ENCODE peak calls at places on chromosomes 7 and 10, in six cellular contexts. L is HepG2, V is H1, D is GM12892, N is K562, M is GM12878. X is an unnamed sample.
A peak's percentile ranks its signal among the peaks of the same experiment; 100 is the strongest.

GRCh38 chr7:119028736-119029135 is 804.2 kb downstream of the ANKRD7 start:
- DNase-seq in L (no peak), V (no peak), D (no peak), N (no peak), M (no peak), X (no peak)

GRCh38 chr7:43639858-43640491 is 57.1 kb downstream of the STK17A start:
- DNase-seq in L (peak; percentile 98), V (no peak), D (no peak), N (no peak), M (no peak), X (no peak)

GRCh38 chr10:7667262-7668141 is 736 bp upstream of the ITIH5 start:
- DNase-seq in L (peak; percentile 10), V (no peak), D (no peak), N (peak; percentile 43), M (no peak), X (no peak)

GRCh38 chr10:129621694-129622093 is 154.7 kb downstream of the MGMT start:
- DNase-seq in L (no peak), V (no peak), D (no peak), N (no peak), M (no peak), X (no peak)

GRCh38 chr7:150788474-150789269 is 11.5 kb downstream of the TMEM176B start:
- DNase-seq in L (no peak), V (no peak), D (no peak), N (no peak), M (no peak), X (no peak)

GRCh38 chr10:5556576-5556975 is 31.8 kb downstream of the CALML3 start:
- DNase-seq in L (no peak), V (no peak), D (no peak), N (no peak), M (no peak), X (no peak)

GRCh38 chr7:73668103-73668937 is 689 bp downstream of the VPS37D start:
- DNase-seq in L (no peak), V (no peak), D (no peak), N (peak; percentile 66), M (no peak), X (no peak)

GRCh38 chr7:7962851-7963250 is 5.7 kb upstream of the GLCCI1 start:
- DNase-seq in L (no peak), V (no peak), D (no peak), N (no peak), M (no peak), X (no peak)

GRCh38 chr10:122051609-122052385 is 62.8 kb downstream of the TACC2 start:
- DNase-seq in L (peak; percentile 70), V (no peak), D (no peak), N (peak; percentile 11), M (no peak), X (no peak)

GRCh38 chr7:23570592-23571200 is 26.5 kb upstream of the CCDC126 start:
- DNase-seq in L (peak; percentile 62), V (peak; percentile 58), D (peak; percentile 46), N (peak; percentile 66), M (peak; percentile 60), X (peak; percentile 53)

GRCh38 chr10:122176232-122176865 is 94.7 kb upstream of the BTBD16 start:
- DNase-seq in L (peak; percentile 92), V (no peak), D (no peak), N (no peak), M (no peak), X (no peak)

GRCh38 chr10:133165556-133166503 is 5.8 kb downstream of the KNDC1 start:
- DNase-seq in L (no peak), V (no peak), D (no peak), N (no peak), M (no peak), X (no peak)

GRCh38 chr7:132276986-132277716 is 299.1 kb downstream of the PLXNA4 start:
- DNase-seq in L (no peak), V (no peak), D (no peak), N (no peak), M (no peak), X (no peak)

GRCh38 chr7:88329532-88330463 is 23.1 kb upstream of the STEAP4 start:
- DNase-seq in L (no peak), V (no peak), D (no peak), N (no peak), M (no peak), X (no peak)

GRCh38 chr10:60827791-60828488 is 49.7 kb downstream of the CDK1 start:
- DNase-seq in L (peak; percentile 22), V (no peak), D (no peak), N (no peak), M (no peak), X (no peak)

GRCh38 chr10:106242301-106242700 is 922.2 kb downstream of the SORCS1 start:
- DNase-seq in L (no peak), V (no peak), D (no peak), N (no peak), M (no peak), X (no peak)

GRCh38 chr10:48462482-48463020 is 142.3 kb downstream of the ARHGAP22 start:
- DNase-seq in L (no peak), V (no peak), D (no peak), N (no peak), M (no peak), X (no peak)

DNA sequence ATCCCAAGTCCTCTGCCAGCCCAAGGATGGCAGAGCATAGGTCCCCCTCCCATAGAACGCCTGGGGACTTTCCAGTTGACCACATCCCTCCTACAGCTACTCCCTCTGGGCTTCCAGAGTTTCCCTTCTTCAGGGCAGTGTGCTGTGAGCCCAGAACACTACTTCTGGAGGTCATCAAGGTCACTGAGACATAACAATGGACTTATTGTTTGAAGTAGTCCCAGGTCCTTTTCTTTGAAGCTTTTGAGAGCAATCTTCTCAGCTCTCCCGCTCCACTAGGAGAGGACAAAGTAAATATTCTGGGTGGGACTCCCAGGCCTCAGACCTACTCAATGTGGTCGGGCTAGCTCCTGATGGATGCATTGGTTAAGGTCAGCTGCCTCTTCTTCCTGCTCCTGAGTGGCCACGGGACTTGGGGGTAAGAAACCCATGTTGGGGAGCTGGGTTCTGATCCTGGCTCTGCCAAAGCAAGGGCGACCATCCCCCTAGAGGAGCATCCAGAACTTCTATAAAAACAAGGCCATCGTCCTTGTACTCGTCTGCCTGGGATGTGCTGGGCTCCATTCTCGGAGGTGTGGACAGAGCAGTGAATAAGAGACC is 83.5 kb upstream of the DDC start:
- DNase-seq in L (peak; percentile 53), V (no peak), D (no peak), N (no peak), M (no peak), X (no peak)
- TF ChIP-seq TAF1 in L (no peak), V (no peak), D (no peak), N (no peak), M (no peak), X (no peak)

GRCh38 chr10:3469639-3470020 is 297.0 kb upstream of the PITRM1 start:
- DNase-seq in L (no peak), V (no peak), D (no peak), N (no peak), M (no peak), X (no peak)

GRCh38 chr10:3471497-3471896 is 298.9 kb upstream of the PITRM1 start:
- DNase-seq in L (no peak), V (no peak), D (no peak), N (no peak), M (no peak), X (no peak)

GRCh38 chr10:3470191-3470590 is 297.6 kb upstream of the PITRM1 start:
- DNase-seq in L (no peak), V (no peak), D (no peak), N (no peak), M (no peak), X (no peak)

GRCh38 chr10:3467052-3467906 is 294.7 kb upstream of the PITRM1 start:
- DNase-seq in L (no peak), V (peak; percentile 29), D (no peak), N (no peak), M (no peak), X (no peak)

DNA sequence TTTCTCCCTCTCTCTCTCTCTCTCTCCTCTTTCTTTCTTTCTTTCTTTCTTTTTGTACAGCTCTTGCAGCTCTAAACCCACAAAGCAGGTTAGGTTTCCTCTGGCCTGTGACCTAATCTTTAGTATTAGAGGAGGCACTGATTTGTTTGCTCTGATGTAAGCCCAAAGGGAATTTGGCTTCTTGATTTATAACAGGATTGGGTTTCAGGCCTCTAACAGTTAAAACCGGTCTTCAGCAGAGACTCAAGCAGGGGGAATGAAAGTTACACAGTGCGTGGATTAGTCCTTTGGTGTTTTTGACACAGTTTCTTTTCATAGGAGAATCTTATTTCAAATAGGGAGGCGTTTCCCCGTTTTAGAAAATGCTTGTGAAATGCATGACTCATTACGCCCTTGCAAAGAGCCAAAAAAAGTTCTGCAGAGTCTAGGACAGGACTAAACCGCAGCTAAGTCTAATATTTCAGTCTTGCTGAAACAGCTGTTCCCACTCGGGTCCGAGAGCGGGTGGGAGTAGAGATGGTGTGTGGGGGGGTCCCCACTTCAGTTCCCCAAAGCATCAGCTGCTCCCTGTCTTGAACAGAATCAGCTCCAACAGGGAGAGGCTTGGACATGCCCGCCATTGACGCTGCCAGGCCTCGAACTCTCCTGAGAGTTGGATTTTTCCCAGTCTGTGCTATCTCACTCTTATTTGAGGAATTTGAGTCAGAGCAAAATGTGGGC is 296.5 kb upstream of the PITRM1 start:
- DNase-seq in L (no peak), V (no peak), D (no peak), N (no peak), M (no peak), X (no peak)
- TF ChIP-seq POLR2A in L (no peak), V (no peak), D (no peak), N (no peak), M (no peak), X (no peak)

GRCh38 chr10:96585726-96586418 is 940 bp downstream of the TM9SF3 start:
- DNase-seq in L (no peak), V (no peak), D (no peak), N (no peak), M (no peak), X (no peak)

GRCh38 chr10:96587255-96588059 is 645 bp upstream of the TM9SF3 start:
- DNase-seq in L (peak; percentile 75), V (no peak), D (no peak), N (no peak), M (no peak), X (no peak)

GRCh38 chr10:96586419-96587254 is at the start of gene TM9SF3:
- DNase-seq in L (peak; percentile 73), V (no peak), D (peak; percentile 75), N (peak; percentile 84), M (no peak), X (peak; percentile 77)

GRCh38 chr10:96588060-96588554 is 1.3 kb upstream of the TM9SF3 start:
- DNase-seq in L (peak; percentile 36), V (no peak), D (no peak), N (no peak), M (no peak), X (no peak)

GRCh38 chr10:96588601-96589419 is 2.0 kb upstream of the TM9SF3 start:
- DNase-seq in L (no peak), V (no peak), D (no peak), N (no peak), M (peak; percentile 50), X (no peak)
- TF ChIP-seq POLR2AphosphoS5 in L (no peak), V (no peak), D (no peak), N (no peak), M (no peak), X (no peak)

GRCh38 chr10:29158066-29158465 is 130.8 kb upstream of the LYZL1 start:
- DNase-seq in L (no peak), V (no peak), D (no peak), N (no peak), M (no peak), X (no peak)

GRCh38 chr10:29163746-29164145 is 125.1 kb upstream of the LYZL1 start:
- DNase-seq in L (no peak), V (no peak), D (no peak), N (no peak), M (no peak), X (no peak)

GRCh38 chr10:29157321-29157720 is 131.5 kb upstream of the LYZL1 start:
- DNase-seq in L (no peak), V (no peak), D (no peak), N (no peak), M (no peak), X (no peak)

GRCh38 chr10:29160110-29160669 is 128.7 kb upstream of the LYZL1 start:
- DNase-seq in L (peak; percentile 25), V (no peak), D (no peak), N (no peak), M (no peak), X (no peak)
- TF ChIP-seq TAF1 in L (no peak), V (no peak), D (no peak), N (no peak), M (no peak), X (no peak)